ENCODE peak calls at places on chromosomes 4 and X, in eight cellular contexts. One of them, this sample, is unnamed.

GRCh38 chr4:40143926-40144508 is 52.8 kb upstream of the RHOH start:
- DNase-seq in prostate gland: no peak
- DNase-seq in upper lobe of right lung: no peak
- DNase-seq in HCT116: no peak
- DNase-seq in mammary epithelial cell: no peak
- DNase-seq in hepatocyte: no peak
- DNase-seq in right atrium auricular region: no peak
- DNase-seq in kidney: no peak
- DNase-seq in this sample: no peak

GRCh38 chrX:7996414-7996813 is 69.2 kb upstream of the PNPLA4 start:
- DNase-seq in upper lobe of right lung: no peak
- DNase-seq in mammary epithelial cell: peak; percentile 19
- DNase-seq in HCT116: no peak
- DNase-seq in kidney: no peak
- DNase-seq in right atrium auricular region: no peak
- DNase-seq in prostate gland: no peak
- DNase-seq in hepatocyte: peak; percentile 36
- DNase-seq in this sample: peak; percentile 29

GRCh38 chr4:140523857-140524742 is at the start of gene ELMOD2:
- DNase-seq in kidney: peak; percentile 100
- DNase-seq in right atrium auricular region: peak; percentile 99
- DNase-seq in mammary epithelial cell: peak; percentile 97
- DNase-seq in upper lobe of right lung: peak; percentile 100
- DNase-seq in prostate gland: peak; percentile 97
- DNase-seq in HCT116: peak; percentile 92
- DNase-seq in hepatocyte: peak; percentile 99
- DNase-seq in this sample: peak; percentile 95

GRCh38 chrX:125378205-125378604 is 58.5 kb downstream of the TEX13C start:
- DNase-seq in HCT116: no peak
- DNase-seq in kidney: no peak
- DNase-seq in prostate gland: no peak
- DNase-seq in mammary epithelial cell: peak; percentile 2
- DNase-seq in right atrium auricular region: no peak
- DNase-seq in hepatocyte: peak; percentile 6
- DNase-seq in upper lobe of right lung: no peak
- DNase-seq in this sample: no peak

GRCh38 chrX:123993326-123993725 is 31.8 kb downstream of the STAG2 start:
- DNase-seq in mammary epithelial cell: peak; percentile 79
- DNase-seq in prostate gland: no peak
- DNase-seq in right atrium auricular region: no peak
- DNase-seq in upper lobe of right lung: no peak
- DNase-seq in HCT116: no peak
- DNase-seq in hepatocyte: no peak
- DNase-seq in kidney: no peak
- DNase-seq in this sample: no peak

GRCh38 chrX:103849558-103849957 is 17.5 kb upstream of the RAB9B start:
- DNase-seq in upper lobe of right lung: no peak
- DNase-seq in right atrium auricular region: no peak
- DNase-seq in kidney: no peak
- DNase-seq in hepatocyte: no peak
- DNase-seq in mammary epithelial cell: no peak
- DNase-seq in prostate gland: no peak
- DNase-seq in HCT116: no peak
- DNase-seq in this sample: no peak

GRCh38 chrX:136689441-136689840 is 41.5 kb downstream of the CD40LG start:
- DNase-seq in mammary epithelial cell: peak; percentile 26
- DNase-seq in right atrium auricular region: no peak
- DNase-seq in hepatocyte: no peak
- DNase-seq in upper lobe of right lung: no peak
- DNase-seq in HCT116: no peak
- DNase-seq in prostate gland: no peak
- DNase-seq in kidney: no peak
- DNase-seq in this sample: no peak

GRCh38 chr4:113116414-113117345 is 67.2 kb downstream of the ANK2 start:
- DNase-seq in mammary epithelial cell: no peak
- DNase-seq in right atrium auricular region: no peak
- DNase-seq in upper lobe of right lung: no peak
- DNase-seq in HCT116: no peak
- DNase-seq in prostate gland: no peak
- DNase-seq in kidney: peak; percentile 44
- DNase-seq in hepatocyte: peak; percentile 48
- DNase-seq in this sample: no peak

GRCh38 chr4:67275179-67275750 is 270.0 kb downstream of the CENPC start:
- DNase-seq in HCT116: no peak
- DNase-seq in prostate gland: no peak
- DNase-seq in hepatocyte: no peak
- DNase-seq in upper lobe of right lung: no peak
- DNase-seq in kidney: peak; percentile 49
- DNase-seq in mammary epithelial cell: no peak
- DNase-seq in right atrium auricular region: no peak
- DNase-seq in this sample: no peak

GRCh38 chr4:14168919-14169318 is 541.4 kb upstream of the BOD1L1 start:
- DNase-seq in hepatocyte: peak; percentile 17
- DNase-seq in mammary epithelial cell: peak; percentile 96
- DNase-seq in right atrium auricular region: no peak
- DNase-seq in prostate gland: no peak
- DNase-seq in upper lobe of right lung: no peak
- DNase-seq in kidney: no peak
- DNase-seq in HCT116: no peak
- DNase-seq in this sample: no peak

GRCh38 chr4:7607156-7607910 is 172.6 kb upstream of the PSAPL1 start:
- DNase-seq in HCT116: no peak
- DNase-seq in prostate gland: no peak
- DNase-seq in kidney: peak; percentile 54
- DNase-seq in mammary epithelial cell: no peak
- DNase-seq in right atrium auricular region: no peak
- DNase-seq in upper lobe of right lung: no peak
- DNase-seq in hepatocyte: no peak
- DNase-seq in this sample: no peak

GRCh38 chr4:139528377-139529005 is 27.5 kb downstream of the SETD7 start:
- DNase-seq in upper lobe of right lung: no peak
- DNase-seq in kidney: no peak
- DNase-seq in HCT116: no peak
- DNase-seq in prostate gland: no peak
- DNase-seq in mammary epithelial cell: peak; percentile 87
- DNase-seq in hepatocyte: peak; percentile 52
- DNase-seq in right atrium auricular region: peak; percentile 77
- DNase-seq in this sample: no peak

GRCh38 chr4:108861339-108861738 is 98.5 kb upstream of the ETNPPL start:
- DNase-seq in right atrium auricular region: no peak
- DNase-seq in upper lobe of right lung: no peak
- DNase-seq in mammary epithelial cell: peak; percentile 8
- DNase-seq in kidney: no peak
- DNase-seq in HCT116: no peak
- DNase-seq in prostate gland: no peak
- DNase-seq in hepatocyte: peak; percentile 36
- DNase-seq in this sample: no peak

GRCh38 chrX:107773906-107774435 is 1.6 kb downstream of the TSC22D3 start:
- DNase-seq in prostate gland: no peak
- DNase-seq in right atrium auricular region: no peak
- DNase-seq in kidney: no peak
- DNase-seq in upper lobe of right lung: no peak
- DNase-seq in mammary epithelial cell: no peak
- DNase-seq in HCT116: no peak
- DNase-seq in hepatocyte: no peak
- DNase-seq in this sample: no peak
- H3K27ac ChIP-seq in prostate gland: peak overlapping the region; percentile 90
- H3K27ac ChIP-seq in right atrium auricular region: peak overlapping the region; percentile 78
- H3K27ac ChIP-seq in kidney: no peak overlapping the region
- H3K27ac ChIP-seq in upper lobe of right lung: no peak overlapping the region
- H3K27ac ChIP-seq in mammary epithelial cell: no peak overlapping the region
- H3K27ac ChIP-seq in HCT116: no peak overlapping the region
- H3K27ac ChIP-seq in hepatocyte: no peak overlapping the region
- H3K27ac ChIP-seq in this sample: no peak overlapping the region

GRCh38 chr4:1206299-1207156 is 34.1 kb upstream of the SPON2 start:
- DNase-seq in mammary epithelial cell: no peak
- DNase-seq in hepatocyte: no peak
- DNase-seq in right atrium auricular region: no peak
- DNase-seq in HCT116: no peak
- DNase-seq in upper lobe of right lung: no peak
- DNase-seq in prostate gland: no peak
- DNase-seq in kidney: no peak
- DNase-seq in this sample: peak; percentile 4
- H3K4me1 ChIP-seq in mammary epithelial cell: no peaks in the 10 kb centered on the region
- H3K4me1 ChIP-seq in hepatocyte: peaks cover 66% of the 10 kb centered on the region
- H3K4me1 ChIP-seq in right atrium auricular region: no peaks in the 10 kb centered on the region
- H3K4me1 ChIP-seq in HCT116: no peaks in the 10 kb centered on the region
- H3K4me1 ChIP-seq in upper lobe of right lung: peaks cover 55% of the 10 kb centered on the region
- H3K4me1 ChIP-seq in prostate gland: peaks cover 37% of the 10 kb centered on the region
- H3K4me1 ChIP-seq in kidney: no peaks in the 10 kb centered on the region
- H3K4me1 ChIP-seq in this sample: peaks cover 44% of the 10 kb centered on the region

GRCh38 chr4:153647975-153648374 is 36.1 kb upstream of the TLR2 start:
- DNase-seq in kidney: no peak
- DNase-seq in upper lobe of right lung: no peak
- DNase-seq in prostate gland: no peak
- DNase-seq in right atrium auricular region: no peak
- DNase-seq in hepatocyte: no peak
- DNase-seq in mammary epithelial cell: no peak
- DNase-seq in HCT116: no peak
- DNase-seq in this sample: no peak
- H3K27ac ChIP-seq in kidney: no peak overlapping the region
- H3K27ac ChIP-seq in upper lobe of right lung: no peak overlapping the region
- H3K27ac ChIP-seq in prostate gland: no peak overlapping the region
- H3K27ac ChIP-seq in right atrium auricular region: no peak overlapping the region
- H3K27ac ChIP-seq in hepatocyte: no peak overlapping the region
- H3K27ac ChIP-seq in mammary epithelial cell: no peak overlapping the region
- H3K27ac ChIP-seq in HCT116: no peak overlapping the region
- H3K27ac ChIP-seq in this sample: no peak overlapping the region

DNA sequence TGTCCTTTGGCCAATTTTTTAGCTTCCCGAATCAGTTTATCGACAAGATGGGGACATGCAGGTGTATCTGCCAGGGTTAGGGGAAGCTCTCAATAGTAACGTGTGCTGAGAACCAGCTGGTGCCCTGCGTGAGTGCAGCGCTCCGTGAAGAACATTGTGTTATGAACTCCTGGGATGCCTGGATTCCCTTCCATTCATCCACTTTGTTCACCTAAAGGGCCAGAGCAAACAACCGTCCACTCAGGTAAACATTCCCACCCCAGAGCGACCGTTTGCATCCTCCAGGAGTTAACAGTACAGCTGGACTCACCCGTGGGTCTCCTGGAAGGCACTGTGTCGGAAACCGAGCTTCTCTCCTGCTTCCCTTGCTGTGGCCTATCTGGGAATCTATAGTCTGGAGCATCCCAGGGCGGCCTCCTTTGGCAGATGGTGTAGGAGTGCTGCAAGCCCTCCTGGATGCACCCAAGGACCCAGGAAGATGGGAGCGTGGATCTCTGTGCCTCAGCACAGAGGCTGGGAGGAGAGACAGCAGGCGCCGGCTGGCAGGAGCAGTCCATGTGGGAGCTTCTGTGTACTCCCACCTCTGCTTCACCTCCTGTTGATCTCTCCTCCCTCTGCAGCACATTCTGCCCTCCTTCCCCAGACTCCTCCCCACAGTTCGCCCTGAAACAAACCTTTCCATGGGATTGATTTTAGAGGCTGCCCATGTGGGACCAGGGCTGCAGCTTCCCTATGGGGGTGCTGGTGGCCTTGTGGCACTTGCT is 62.7 kb downstream of the SHROOM2 start:
- DNase-seq in hepatocyte: no peak
- DNase-seq in mammary epithelial cell: no peak
- DNase-seq in prostate gland: no peak
- DNase-seq in HCT116: no peak
- DNase-seq in upper lobe of right lung: no peak
- DNase-seq in kidney: no peak
- DNase-seq in right atrium auricular region: no peak
- DNase-seq in this sample: no peak
- H3K4me1 ChIP-seq in hepatocyte: peaks cover 17% of the 10 kb centered on the region
- H3K4me1 ChIP-seq in mammary epithelial cell: peaks cover 4% of the 10 kb centered on the region
- H3K4me1 ChIP-seq in prostate gland: no peaks in the 10 kb centered on the region
- H3K4me1 ChIP-seq in HCT116: peaks cover 10% of the 10 kb centered on the region
- H3K4me1 ChIP-seq in upper lobe of right lung: no peaks in the 10 kb centered on the region
- H3K4me1 ChIP-seq in kidney: no peaks in the 10 kb centered on the region
- H3K4me1 ChIP-seq in right atrium auricular region: no peaks in the 10 kb centered on the region
- H3K4me1 ChIP-seq in this sample: no peaks in the 10 kb centered on the region

This sample was measured in naive thymus-derived CD4-positive, alpha-beta T cell.